ENCODE peak calls at places on chromosomes 3 and 15, in five cellular contexts. One of them, this sample, is unnamed.

GRCh38 chr3:158260392-158260791 is 150.5 kb downstream of the RSRC1 start:
- DNase-seq in SJSA1: no peak
- DNase-seq in CD4-positive, alpha-beta memory T cell: no peak
- DNase-seq in retina: no peak
- DNase-seq in stimulated activated CD8-positive, alpha-beta memory T cell treated with anti-CD3 and anti-CD28 coated beads, Interleukin-15, amount 100 ng/mL, for 24 hours: no peak
- DNase-seq in this sample: no peak

GRCh38 chr3:185519021-185519420 is 20.2 kb upstream of the TMEM41A start:
- DNase-seq in SJSA1: no peak
- DNase-seq in CD4-positive, alpha-beta memory T cell: no peak
- DNase-seq in retina: no peak
- DNase-seq in stimulated activated CD8-positive, alpha-beta memory T cell treated with anti-CD3 and anti-CD28 coated beads, Interleukin-15, amount 100 ng/mL, for 24 hours: no peak
- DNase-seq in this sample: no peak

GRCh38 chr15:93865610-93866009 is 365.8 kb upstream of the MCTP2 start:
- DNase-seq in SJSA1: no peak
- DNase-seq in CD4-positive, alpha-beta memory T cell: no peak
- DNase-seq in retina: peak
- DNase-seq in stimulated activated CD8-positive, alpha-beta memory T cell treated with anti-CD3 and anti-CD28 coated beads, Interleukin-15, amount 100 ng/mL, for 24 hours: no peak
- DNase-seq in this sample: no peak

GRCh38 chr3:51716805-51717204 is 9.9 kb downstream of the GRM2 start:
- DNase-seq in SJSA1: no peak
- DNase-seq in CD4-positive, alpha-beta memory T cell: no peak
- DNase-seq in retina: no peak
- DNase-seq in stimulated activated CD8-positive, alpha-beta memory T cell treated with anti-CD3 and anti-CD28 coated beads, Interleukin-15, amount 100 ng/mL, for 24 hours: no peak
- DNase-seq in this sample: no peak

GRCh38 chr3:162217603-162218002 is 721.0 kb downstream of the OTOL1 start:
- DNase-seq in SJSA1: no peak
- DNase-seq in CD4-positive, alpha-beta memory T cell: no peak
- DNase-seq in retina: no peak
- DNase-seq in stimulated activated CD8-positive, alpha-beta memory T cell treated with anti-CD3 and anti-CD28 coated beads, Interleukin-15, amount 100 ng/mL, for 24 hours: no peak
- DNase-seq in this sample: no peak

GRCh38 chr15:62791694-62792093 is 250.9 kb upstream of the TPM1 start:
- DNase-seq in SJSA1: no peak
- DNase-seq in CD4-positive, alpha-beta memory T cell: no peak
- DNase-seq in retina: no peak
- DNase-seq in stimulated activated CD8-positive, alpha-beta memory T cell treated with anti-CD3 and anti-CD28 coated beads, Interleukin-15, amount 100 ng/mL, for 24 hours: no peak
- DNase-seq in this sample: no peak

GRCh38 chr3:40939113-40940070 is 259.9 kb upstream of the CTNNB1 start:
- DNase-seq in SJSA1: no peak
- DNase-seq in CD4-positive, alpha-beta memory T cell: no peak
- DNase-seq in retina: no peak
- DNase-seq in stimulated activated CD8-positive, alpha-beta memory T cell treated with anti-CD3 and anti-CD28 coated beads, Interleukin-15, amount 100 ng/mL, for 24 hours: no peak
- DNase-seq in this sample: no peak

GRCh38 chr3:148755570-148755969 is 57.9 kb downstream of the AGTR1 start:
- DNase-seq in SJSA1: no peak
- DNase-seq in CD4-positive, alpha-beta memory T cell: no peak
- DNase-seq in retina: no peak
- DNase-seq in stimulated activated CD8-positive, alpha-beta memory T cell treated with anti-CD3 and anti-CD28 coated beads, Interleukin-15, amount 100 ng/mL, for 24 hours: no peak
- DNase-seq in this sample: no peak

GRCh38 chr3:152909180-152909883 is 74.4 kb downstream of the P2RY1 start:
- DNase-seq in SJSA1: no peak
- DNase-seq in CD4-positive, alpha-beta memory T cell: no peak
- DNase-seq in retina: no peak
- DNase-seq in stimulated activated CD8-positive, alpha-beta memory T cell treated with anti-CD3 and anti-CD28 coated beads, Interleukin-15, amount 100 ng/mL, for 24 hours: no peak
- DNase-seq in this sample: no peak

GRCh38 chr3:147939425-147940196 is 530.4 kb downstream of the ZIC1 start:
- DNase-seq in SJSA1: no peak
- DNase-seq in CD4-positive, alpha-beta memory T cell: no peak
- DNase-seq in retina: peak
- DNase-seq in stimulated activated CD8-positive, alpha-beta memory T cell treated with anti-CD3 and anti-CD28 coated beads, Interleukin-15, amount 100 ng/mL, for 24 hours: no peak
- DNase-seq in this sample: no peak

GRCh38 chr15:52208306-52208946 is 17.2 kb upstream of the GNB5 start:
- DNase-seq in SJSA1: peak
- DNase-seq in CD4-positive, alpha-beta memory T cell: peak
- DNase-seq in retina: peak
- DNase-seq in stimulated activated CD8-positive, alpha-beta memory T cell treated with anti-CD3 and anti-CD28 coated beads, Interleukin-15, amount 100 ng/mL, for 24 hours: peak
- DNase-seq in this sample: peak

GRCh38 chr3:49158108-49158709 is 7.9 kb downstream of the CCDC71 start:
- DNase-seq in SJSA1: no peak
- DNase-seq in CD4-positive, alpha-beta memory T cell: peak
- DNase-seq in retina: no peak
- DNase-seq in stimulated activated CD8-positive, alpha-beta memory T cell treated with anti-CD3 and anti-CD28 coated beads, Interleukin-15, amount 100 ng/mL, for 24 hours: no peak
- DNase-seq in this sample: no peak

GRCh38 chr3:13460341-13460736 is 19.8 kb upstream of the HDAC11 start:
- DNase-seq in SJSA1: no peak
- DNase-seq in CD4-positive, alpha-beta memory T cell: no peak
- DNase-seq in retina: no peak
- DNase-seq in stimulated activated CD8-positive, alpha-beta memory T cell treated with anti-CD3 and anti-CD28 coated beads, Interleukin-15, amount 100 ng/mL, for 24 hours: no peak
- DNase-seq in this sample: no peak

GRCh38 chr3:45950686-45951600 is 7.7 kb downstream of the CXCR6 start:
- DNase-seq in SJSA1: no peak
- DNase-seq in CD4-positive, alpha-beta memory T cell: peak
- DNase-seq in retina: no peak
- DNase-seq in stimulated activated CD8-positive, alpha-beta memory T cell treated with anti-CD3 and anti-CD28 coated beads, Interleukin-15, amount 100 ng/mL, for 24 hours: no peak
- DNase-seq in this sample: no peak

GRCh38 chr3:172675371-172676193 is 35.3 kb downstream of the NCEH1 start:
- DNase-seq in SJSA1: peak
- DNase-seq in CD4-positive, alpha-beta memory T cell: peak
- DNase-seq in retina: no peak
- DNase-seq in stimulated activated CD8-positive, alpha-beta memory T cell treated with anti-CD3 and anti-CD28 coated beads, Interleukin-15, amount 100 ng/mL, for 24 hours: no peak
- DNase-seq in this sample: no peak

GRCh38 chr3:24156466-24156865 is 211.4 kb downstream of the NR1D2 start:
- DNase-seq in SJSA1: peak
- DNase-seq in CD4-positive, alpha-beta memory T cell: no peak
- DNase-seq in retina: no peak
- DNase-seq in stimulated activated CD8-positive, alpha-beta memory T cell treated with anti-CD3 and anti-CD28 coated beads, Interleukin-15, amount 100 ng/mL, for 24 hours: no peak
- DNase-seq in this sample: no peak

GRCh38 chr3:151903501-151903991 is 30.1 kb downstream of the SUCNR1 start:
- DNase-seq in SJSA1: peak
- DNase-seq in CD4-positive, alpha-beta memory T cell: no peak
- DNase-seq in retina: no peak
- DNase-seq in stimulated activated CD8-positive, alpha-beta memory T cell treated with anti-CD3 and anti-CD28 coated beads, Interleukin-15, amount 100 ng/mL, for 24 hours: no peak
- DNase-seq in this sample: no peak

GRCh38 chr3:133943639-133944131 is 48.0 kb upstream of the RAB6B start:
- DNase-seq in SJSA1: peak
- DNase-seq in CD4-positive, alpha-beta memory T cell: no peak
- DNase-seq in retina: no peak
- DNase-seq in stimulated activated CD8-positive, alpha-beta memory T cell treated with anti-CD3 and anti-CD28 coated beads, Interleukin-15, amount 100 ng/mL, for 24 hours: no peak
- DNase-seq in this sample: peak

This sample was measured in ovary.